ENCODE peak calls at places on chromosomes 13 and 19, in seven cellular contexts. C is body of pancreas; E is fibroblast of the aortic adventitia; W is DND-41; K is bronchial epithelial cell; S is effector memory CD4-positive, alpha-beta T cell; X is suprapubic skin. A is an unnamed sample.

GRCh38 chr13:99809931-99810330 is 161.6 kb downstream of the ZIC5 start:
- DNase-seq in C (no peak), E (no peak), S (no peak), W (no peak), X (no peak), K (no peak), A (no peak)

GRCh38 chr13:106786006-106786579 is 218.2 kb upstream of the ARGLU1 start:
- DNase-seq in C (no peak), W (peak), K (no peak), X (no peak), S (no peak), E (no peak), A (no peak)

GRCh38 chr19:42152285-42152684 is 20.0 kb upstream of the POU2F2 start:
- DNase-seq in E (no peak), X (no peak), W (no peak), S (no peak), C (peak), K (no peak), A (no peak)

GRCh38 chr19:42442833-42443232 is at the start of gene CXCL17:
- DNase-seq in E (no peak), X (no peak), C (peak), S (no peak), K (peak), W (no peak), A (peak)

GRCh38 chr19:41570639-41571112 is 5.3 kb upstream of the CEACAM21 start:
- DNase-seq in K (peak), X (peak), C (peak), W (peak), E (peak), S (peak), A (peak)

GRCh38 chr13:99087954-99088491 is 110.2 kb upstream of the DOCK9 start:
- DNase-seq in S (no peak), X (no peak), K (peak), E (no peak), C (peak), W (peak), A (no peak)

GRCh38 chr19:42360787-42361544 is 29.1 kb downstream of the CNFN start:
- DNase-seq in W (no peak), X (no peak), E (peak), K (no peak), S (no peak), C (no peak), A (no peak)

GRCh38 chr19:10830370-10830769 is 5.6 kb downstream of the TMED1 start:
- DNase-seq in S (no peak), K (no peak), W (no peak), C (no peak), E (no peak), X (no peak), A (no peak)

GRCh38 chr13:110869805-110870706 is 44.8 kb downstream of the ANKRD10 start:
- DNase-seq in K (peak), W (no peak), S (no peak), X (peak), E (peak), C (peak), A (no peak)

GRCh38 chr19:28823338-28823961 is 389.5 kb downstream of the UQCRFS1 start:
- DNase-seq in C (no peak), K (peak), W (no peak), E (no peak), X (no peak), S (no peak), A (no peak)

GRCh38 chr13:50892162-50892944 is 17.2 kb upstream of the RNASEH2B start:
- DNase-seq in S (no peak), K (no peak), X (no peak), C (no peak), E (no peak), W (peak), A (no peak)

GRCh38 chr19:29277107-29277506 is 64.2 kb upstream of the UQCRFS1 start:
- DNase-seq in K (no peak), W (peak), E (peak), S (peak), C (no peak), X (no peak), A (peak)

GRCh38 chr13:78022164-78022877 is 103.7 kb upstream of the EDNRB start:
- DNase-seq in C (no peak), E (peak), S (no peak), X (no peak), K (peak), W (peak), A (peak)

GRCh38 chr13:95608640-95609280 is 35.7 kb downstream of the DZIP1 start:
- DNase-seq in S (no peak), C (no peak), W (no peak), K (peak), E (peak), X (no peak), A (no peak)

GRCh38 chr19:13748169-13748884 is 16.0 kb upstream of the MRI1 start:
- DNase-seq in E (peak), W (no peak), S (no peak), C (peak), X (no peak), K (peak), A (peak)

GRCh38 chr19:42532881-42533280 is 4.6 kb upstream of the CEACAM1 start:
- DNase-seq in S (no peak), X (no peak), K (no peak), C (no peak), W (no peak), E (no peak), A (no peak)

GRCh38 chr13:30745917-30746686 is 10.8 kb downstream of the ALOX5AP start:
- DNase-seq in W (no peak), E (no peak), S (no peak), K (peak), C (no peak), X (no peak), A (no peak)

GRCh38 chr13:80469841-80470378 is 129.0 kb upstream of the SPRY2 start:
- DNase-seq in X (peak), W (no peak), S (no peak), E (peak), K (peak), C (peak), A (no peak)

GRCh38 chr13:96771501-96772367 is 222.5 kb downstream of the OXGR1 start:
- DNase-seq in C (no peak), K (peak), E (peak), W (peak), X (no peak), S (no peak), A (peak)

GRCh38 chr19:1206733-1207301 is 1.2 kb downstream of the STK11 start:
- DNase-seq in X (no peak), C (peak), E (peak), K (peak), S (no peak), W (no peak), A (peak)

GRCh38 chr19:16899566-16900075 is 10.8 kb downstream of the F2RL3 start:
- DNase-seq in K (peak), E (peak), C (no peak), X (peak), S (no peak), W (no peak), A (peak)

GRCh38 chr19:32233885-32234284 is 111.5 kb upstream of the ZNF507 start:
- DNase-seq in K (no peak), W (no peak), X (no peak), C (no peak), S (no peak), E (no peak), A (no peak)

GRCh38 chr19:41928221-41928683 is at the start of gene ERFL:
- DNase-seq in S (no peak), E (no peak), X (no peak), W (peak), K (no peak), C (no peak), A (peak)

GRCh38 chr19:33203529-33203928 is 9.4 kb downstream of the LRP3 start:
- DNase-seq in E (no peak), K (no peak), C (no peak), W (no peak), S (no peak), X (no peak), A (no peak)

GRCh38 chr13:104006625-104007061 is 940.4 kb upstream of the SLC10A2 start:
- DNase-seq in E (no peak), K (no peak), S (no peak), W (no peak), C (no peak), X (no peak), A (no peak)

GRCh38 chr13:100140441-100140840 is 51.5 kb downstream of the PCCA start:
- DNase-seq in E (no peak), S (no peak), K (no peak), X (no peak), W (no peak), C (no peak), A (no peak)

GRCh38 chr13:98938801-98939200 is 39.1 kb downstream of the DOCK9 start:
- DNase-seq in C (no peak), W (no peak), X (no peak), E (no peak), K (no peak), S (no peak), A (no peak)

GRCh38 chr13:94609196-94609595 is 7.5 kb downstream of the GPR180 start:
- DNase-seq in K (no peak), C (no peak), W (no peak), X (no peak), E (no peak), S (no peak), A (no peak)

GRCh38 chr13:31719214-31719613 is 20.1 kb upstream of the RXFP2 start:
- DNase-seq in X (no peak), K (no peak), W (no peak), C (no peak), S (no peak), E (no peak), A (no peak)

GRCh38 chr13:56906909-56907308 is 233.8 kb upstream of the PRR20A start:
- DNase-seq in K (peak), E (no peak), W (no peak), C (no peak), S (no peak), X (no peak), A (no peak)
- H3K4me3 ChIP-seq in K (no peak), E (no peak), W (no peak), C (no peak), S (no peak), X (no peak), A (no peak)

DNA sequence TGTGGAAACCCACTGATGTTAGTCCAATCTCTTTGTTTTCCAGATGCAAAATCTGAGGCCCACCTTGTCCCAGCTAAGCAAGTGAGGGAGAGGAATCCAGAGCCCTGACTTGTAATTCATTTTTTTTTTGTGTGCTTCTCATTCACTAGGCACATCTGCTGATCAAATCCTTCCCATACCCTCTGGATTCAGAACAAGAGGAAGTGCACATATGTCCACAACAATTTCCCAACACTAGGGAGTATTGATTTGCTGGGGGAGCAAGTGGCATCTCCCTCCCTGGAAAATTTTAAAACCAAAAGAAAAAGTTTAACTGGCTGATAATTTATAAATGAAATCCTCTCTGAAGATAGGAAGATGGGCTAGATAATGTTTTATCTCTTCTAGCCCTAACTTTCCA is 94.6 kb upstream of the RFC3 start:
- DNase-seq in C (no peak), W (no peak), S (no peak), X (no peak), K (no peak), E (peak), A (no peak)
- H3K4me3 ChIP-seq in C (no peak), W (no peak), S (no peak), X (no peak), K (no peak), E (no peak), A (no peak)

DNA sequence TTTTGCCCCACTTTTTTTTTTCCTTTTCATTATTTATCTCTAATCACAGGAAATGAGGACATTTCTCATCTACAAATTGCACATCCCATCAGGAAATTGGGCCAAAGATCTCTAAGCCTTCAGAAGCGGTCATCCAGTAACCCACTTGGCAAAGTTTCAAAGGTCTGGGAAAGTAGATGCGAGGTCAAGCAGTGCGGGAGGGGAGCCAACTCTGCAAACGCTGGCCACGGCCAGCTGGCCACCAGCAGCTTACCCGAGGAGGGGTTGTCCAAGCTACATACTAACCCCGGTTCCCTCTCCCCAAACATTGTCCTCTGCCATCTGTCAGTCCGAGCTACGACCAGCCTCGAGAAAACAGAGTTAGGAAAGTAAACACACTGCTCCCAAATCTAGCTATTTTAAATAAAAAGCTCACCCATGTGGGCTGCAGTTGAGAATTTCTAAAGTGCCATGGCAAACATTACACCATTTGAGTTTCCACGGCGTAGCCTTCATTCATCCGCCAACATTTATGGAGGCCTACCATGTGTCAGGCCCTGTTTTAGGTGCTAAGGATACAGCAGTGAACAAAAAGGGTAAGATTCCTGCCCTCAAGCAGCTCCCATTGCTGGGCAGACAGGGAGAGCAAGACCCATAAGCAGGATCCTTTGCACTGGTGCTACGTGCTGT is 11.5 kb downstream of the FFAR2 start:
- DNase-seq in K (no peak), W (no peak), C (peak), S (no peak), E (no peak), X (no peak), A (no peak)
- H3K4me3 ChIP-seq in K (no peak), W (no peak), C (no peak), S (no peak), E (no peak), X (no peak), A (no peak)

DNA sequence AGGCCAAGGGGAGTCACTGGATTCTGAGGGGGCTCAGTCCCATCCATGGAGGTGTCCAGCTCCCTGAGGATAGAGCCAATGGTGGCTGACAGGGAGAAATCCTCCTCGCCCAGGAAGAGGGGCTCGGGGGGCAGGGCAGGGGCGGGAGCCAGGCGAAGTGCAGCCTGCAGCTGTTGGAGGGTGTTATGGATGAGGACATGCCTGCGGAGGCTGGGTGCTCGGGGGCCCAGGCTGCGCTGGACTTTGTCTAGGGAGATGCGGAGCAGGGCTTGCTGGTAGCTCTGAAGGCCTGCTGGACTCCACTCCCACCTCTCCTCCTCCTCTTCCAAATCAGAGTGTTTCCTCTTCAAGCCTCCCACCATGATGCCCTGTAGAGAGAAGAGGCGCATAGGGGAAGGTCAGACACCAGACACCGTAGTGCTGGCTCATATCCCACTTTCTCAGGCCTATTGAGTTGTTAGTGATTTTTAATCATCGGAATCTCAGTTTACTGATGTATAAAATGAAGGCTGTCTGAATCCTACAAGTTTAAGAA is 2.3 kb downstream of the SERTAD3 start:
- DNase-seq in X (no peak), W (no peak), K (no peak), C (no peak), S (no peak), E (no peak), A (no peak)
- H3K4me3 ChIP-seq in X (no peak), W (no peak), K (no peak), C (no peak), S (no peak), E (peak), A (peak)